ENCODE peak calls at places on chromosomes 11 and 22, in six cellular contexts. B is IMR-90, Q is H1, E is neuronal stem cell, W is mesenchymal stem cell, J is trophoblast cell. K is an unnamed sample.
A peak's percentile ranks its signal among the peaks of the same experiment; 100 is the strongest.

GRCh38 chr11:36532908-36533601 is 23.0 kb upstream of the TRAF6 start:
- DNase-seq in B (no peak), E (no peak), Q (no peak), J (no peak), W (no peak), K (no peak)

GRCh38 chr22:41395531-41396240 is 13.9 kb downstream of the TEF start:
- DNase-seq in J (no peak), Q (no peak), B (no peak), E (no peak), W (no peak), K (no peak)

GRCh38 chr11:73326929-73327811 is 19.1 kb downstream of the ARHGEF17 start:
- DNase-seq in J (no peak), W (peak; percentile 85), Q (no peak), E (no peak), B (peak; percentile 82), K (no peak)

GRCh38 chr11:92141159-92141558 is 83.5 kb upstream of the FAT3 start:
- DNase-seq in B (no peak), Q (no peak), E (no peak), J (no peak), W (no peak), K (no peak)

GRCh38 chr11:128928400-128928799 is 14.3 kb downstream of the TP53AIP1 start:
- DNase-seq in J (no peak), Q (no peak), W (no peak), E (no peak), B (peak; percentile 24), K (no peak)

GRCh38 chr11:201936-202335 is 5.3 kb downstream of the BET1L start:
- DNase-seq in J (no peak), E (no peak), W (no peak), Q (no peak), B (no peak), K (no peak)

GRCh38 chr22:42711895-42712837 is 8.5 kb downstream of the A4GALT start:
- DNase-seq in B (no peak), E (no peak), Q (no peak), W (no peak), J (no peak), K (no peak)

GRCh38 chr22:20399866-20400605 is 6.1 kb downstream of the ZNF74 start:
- DNase-seq in W (no peak), J (no peak), Q (no peak), E (no peak), B (no peak), K (no peak)

GRCh38 chr11:102391549-102392237 is 44.7 kb downstream of the BIRC2 start:
- DNase-seq in E (no peak), J (no peak), B (no peak), Q (no peak), W (no peak), K (no peak)

GRCh38 chr22:18126606-18127005 is 16.0 kb downstream of the TUBA8 start:
- DNase-seq in W (no peak), E (no peak), Q (no peak), J (no peak), B (no peak), K (no peak)

GRCh38 chr22:41216984-41217383 is 11.9 kb downstream of the L3MBTL2 start:
- DNase-seq in J (no peak), Q (no peak), E (no peak), W (peak; percentile 50), B (peak; percentile 72), K (no peak)

GRCh38 chr11:9473408-9473807 is 12.6 kb downstream of the ZNF143 start:
- DNase-seq in J (no peak), E (no peak), W (no peak), B (no peak), Q (no peak), K (no peak)

GRCh38 chr11:67118059-67118766 is 850 bp upstream of the KDM2A start:
- DNase-seq in Q (no peak), J (no peak), W (no peak), E (no peak), B (no peak), K (peak; percentile 61)

GRCh38 chr11:88695701-88696414 is 358.3 kb upstream of the CTSC start:
- DNase-seq in J (no peak), Q (no peak), B (no peak), E (no peak), W (no peak), K (no peak)

GRCh38 chr11:16511109-16511806 is 154.9 kb upstream of the SOX6 start:
- DNase-seq in W (peak; percentile 76), E (no peak), J (peak; percentile 7), Q (no peak), B (peak; percentile 96), K (no peak)

GRCh38 chr11:44865866-44866272 is 84.8 kb downstream of the TP53I11 start:
- DNase-seq in W (no peak), B (no peak), E (no peak), Q (no peak), J (no peak), K (no peak)

GRCh38 chr11:78262710-78263109 is 74.0 kb downstream of the USP35 start:
- DNase-seq in W (peak; percentile 72), B (peak; percentile 29), J (no peak), Q (no peak), E (no peak), K (no peak)

GRCh38 chr11:72179049-72179803 is 12.7 kb upstream of the FOLR1 start:
- DNase-seq in Q (no peak), J (no peak), E (no peak), W (no peak), B (no peak), K (no peak)

GRCh38 chr11:118897721-118898310 is 14.1 kb downstream of the CXCR5 start:
- DNase-seq in W (no peak), J (no peak), Q (no peak), E (no peak), B (no peak), K (no peak)
- H3K14ac ChIP-seq in W (no peak overlapping the region), J (no peak overlapping the region), Q (no peak overlapping the region), E (no peak overlapping the region), B (no peak overlapping the region), K (no peak overlapping the region)

GRCh38 chr22:29684244-29684643 is 35.6 kb upstream of the CABP7 start:
- DNase-seq in Q (no peak), B (no peak), E (no peak), J (no peak), W (no peak), K (no peak)
- H3K14ac ChIP-seq in Q (no peak overlapping the region), B (no peak overlapping the region), E (no peak overlapping the region), J (no peak overlapping the region), W (no peak overlapping the region), K (no peak overlapping the region)

GRCh38 chr22:16801571-16801970 is 23.6 kb downstream of the XKR3 start:
- DNase-seq in J (no peak), W (no peak), Q (no peak), B (no peak), E (no peak), K (no peak)
- H3K14ac ChIP-seq in J (no peak overlapping the region), W (no peak overlapping the region), Q (no peak overlapping the region), B (no peak overlapping the region), E (no peak overlapping the region), K (no peak overlapping the region)

DNA sequence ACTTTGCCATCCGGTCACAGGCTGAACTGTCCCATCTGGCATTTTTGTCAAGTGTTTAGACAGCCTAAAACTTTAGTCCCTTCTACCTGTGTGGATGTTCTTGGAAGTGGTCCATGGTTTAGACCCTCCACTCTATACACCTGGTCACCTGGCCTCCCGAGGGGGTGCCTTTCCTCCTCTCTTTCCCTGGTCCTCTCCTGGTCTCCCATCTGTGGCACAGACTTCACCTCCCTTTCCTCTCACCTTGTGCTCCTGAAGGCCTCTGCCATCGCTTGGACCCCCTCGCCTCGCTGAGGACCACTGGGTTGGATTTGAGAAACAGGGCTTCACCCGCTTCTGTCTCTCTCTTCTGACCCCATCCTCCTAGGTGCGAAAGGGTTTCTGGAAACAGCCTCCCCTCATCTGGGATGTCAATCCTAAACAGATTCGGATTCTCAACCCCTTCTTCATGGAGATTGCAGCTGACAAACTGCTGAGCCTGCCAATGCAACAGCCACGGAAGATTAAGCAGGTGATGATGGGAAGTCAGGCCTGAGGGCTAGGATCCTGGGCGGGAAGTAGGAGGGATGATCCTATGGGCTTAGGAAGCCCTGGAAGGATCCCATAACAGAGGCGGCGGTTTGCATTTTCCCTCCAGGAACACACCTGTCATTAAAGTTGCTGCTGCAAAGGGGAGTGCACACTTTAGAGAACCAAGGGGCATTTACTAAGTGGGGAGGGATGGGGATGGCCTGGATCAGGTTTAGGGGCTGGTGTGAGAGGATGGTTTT is 53.6 kb downstream of the ST3GAL4 start:
- DNase-seq in W (no peak), J (no peak), Q (no peak), E (no peak), B (no peak), K (no peak)
- H3K14ac ChIP-seq in W (no peak overlapping the region), J (no peak overlapping the region), Q (no peak overlapping the region), E (no peak overlapping the region), B (no peak overlapping the region), K (no peak overlapping the region)

K was measured in H9.